ENCODE peak calls at places on chromosome 2, in nine cellular contexts. One of them, this sample, is unnamed.

GRCh38 chr2:30234180-30234971 is 3.0 kb downstream of the LBH start:
- DNase-seq in SIG-M5: no peak
- DNase-seq in right lobe of liver: no peak
- DNase-seq in amniotic stem cell: peak; percentile 62
- DNase-seq in NCI-H1105: no peak
- DNase-seq in hypothalamus: no peak
- DNase-seq in natural killer cell treated with Interleukin-12 subunit alpha and Interleukin-12 subunit beta and Interleukin-15 and Interleukin-18, amount 100 ng/mL, for 72 hours: no peak
- DNase-seq in GM23248: peak; percentile 97
- DNase-seq in T-helper 2 cell: no peak
- DNase-seq in this sample: peak; percentile 50

GRCh38 chr2:68831688-68832087 is 39.5 kb downstream of the BMP10 start:
- DNase-seq in SIG-M5: no peak
- DNase-seq in right lobe of liver: no peak
- DNase-seq in amniotic stem cell: no peak
- DNase-seq in NCI-H1105: no peak
- DNase-seq in hypothalamus: no peak
- DNase-seq in natural killer cell treated with Interleukin-12 subunit alpha and Interleukin-12 subunit beta and Interleukin-15 and Interleukin-18, amount 100 ng/mL, for 72 hours: no peak
- DNase-seq in GM23248: peak; percentile 63
- DNase-seq in T-helper 2 cell: no peak
- DNase-seq in this sample: peak; percentile 52

GRCh38 chr2:213224366-213224765 is 59.9 kb upstream of the SPAG16 start:
- DNase-seq in SIG-M5: no peak
- DNase-seq in right lobe of liver: no peak
- DNase-seq in amniotic stem cell: no peak
- DNase-seq in NCI-H1105: no peak
- DNase-seq in hypothalamus: no peak
- DNase-seq in natural killer cell treated with Interleukin-12 subunit alpha and Interleukin-12 subunit beta and Interleukin-15 and Interleukin-18, amount 100 ng/mL, for 72 hours: no peak
- DNase-seq in GM23248: no peak
- DNase-seq in T-helper 2 cell: no peak
- DNase-seq in this sample: no peak

GRCh38 chr2:226477221-226478120 is 322.1 kb downstream of the IRS1 start:
- DNase-seq in SIG-M5: no peak
- DNase-seq in right lobe of liver: no peak
- DNase-seq in amniotic stem cell: no peak
- DNase-seq in NCI-H1105: no peak
- DNase-seq in hypothalamus: no peak
- DNase-seq in natural killer cell treated with Interleukin-12 subunit alpha and Interleukin-12 subunit beta and Interleukin-15 and Interleukin-18, amount 100 ng/mL, for 72 hours: no peak
- DNase-seq in GM23248: peak; percentile 49
- DNase-seq in T-helper 2 cell: no peak
- DNase-seq in this sample: no peak

GRCh38 chr2:160816916-160817315 is 323.3 kb upstream of the RBMS1 start:
- DNase-seq in SIG-M5: no peak
- DNase-seq in right lobe of liver: no peak
- DNase-seq in amniotic stem cell: no peak
- DNase-seq in NCI-H1105: peak; percentile 77
- DNase-seq in hypothalamus: no peak
- DNase-seq in natural killer cell treated with Interleukin-12 subunit alpha and Interleukin-12 subunit beta and Interleukin-15 and Interleukin-18, amount 100 ng/mL, for 72 hours: no peak
- DNase-seq in GM23248: no peak
- DNase-seq in T-helper 2 cell: no peak
- DNase-seq in this sample: no peak

GRCh38 chr2:219824996-219825395 is 197.6 kb downstream of the SLC4A3 start:
- DNase-seq in SIG-M5: no peak
- DNase-seq in right lobe of liver: no peak
- DNase-seq in amniotic stem cell: no peak
- DNase-seq in NCI-H1105: no peak
- DNase-seq in hypothalamus: no peak
- DNase-seq in natural killer cell treated with Interleukin-12 subunit alpha and Interleukin-12 subunit beta and Interleukin-15 and Interleukin-18, amount 100 ng/mL, for 72 hours: no peak
- DNase-seq in GM23248: no peak
- DNase-seq in T-helper 2 cell: no peak
- DNase-seq in this sample: no peak

GRCh38 chr2:230798769-230799399 is 65.9 kb upstream of the ITM2C start:
- DNase-seq in SIG-M5: peak; percentile 5
- DNase-seq in right lobe of liver: no peak
- DNase-seq in amniotic stem cell: peak; percentile 57
- DNase-seq in NCI-H1105: no peak
- DNase-seq in hypothalamus: no peak
- DNase-seq in natural killer cell treated with Interleukin-12 subunit alpha and Interleukin-12 subunit beta and Interleukin-15 and Interleukin-18, amount 100 ng/mL, for 72 hours: no peak
- DNase-seq in GM23248: peak; percentile 77
- DNase-seq in T-helper 2 cell: no peak
- DNase-seq in this sample: peak; percentile 73

GRCh38 chr2:185179783-185180182 is 558.8 kb upstream of the FSIP2 start:
- DNase-seq in SIG-M5: no peak
- DNase-seq in right lobe of liver: no peak
- DNase-seq in amniotic stem cell: no peak
- DNase-seq in NCI-H1105: no peak
- DNase-seq in hypothalamus: no peak
- DNase-seq in natural killer cell treated with Interleukin-12 subunit alpha and Interleukin-12 subunit beta and Interleukin-15 and Interleukin-18, amount 100 ng/mL, for 72 hours: no peak
- DNase-seq in GM23248: no peak
- DNase-seq in T-helper 2 cell: no peak
- DNase-seq in this sample: no peak

GRCh38 chr2:33605059-33605458 is 6.0 kb upstream of the FAM98A start:
- DNase-seq in SIG-M5: no peak
- DNase-seq in right lobe of liver: no peak
- DNase-seq in amniotic stem cell: no peak
- DNase-seq in NCI-H1105: no peak
- DNase-seq in hypothalamus: no peak
- DNase-seq in natural killer cell treated with Interleukin-12 subunit alpha and Interleukin-12 subunit beta and Interleukin-15 and Interleukin-18, amount 100 ng/mL, for 72 hours: no peak
- DNase-seq in GM23248: no peak
- DNase-seq in T-helper 2 cell: no peak
- DNase-seq in this sample: no peak

GRCh38 chr2:42171396-42171971 is 2.3 kb downstream of the EML4 start:
- DNase-seq in SIG-M5: no peak
- DNase-seq in right lobe of liver: no peak
- DNase-seq in amniotic stem cell: no peak
- DNase-seq in NCI-H1105: no peak
- DNase-seq in hypothalamus: no peak
- DNase-seq in natural killer cell treated with Interleukin-12 subunit alpha and Interleukin-12 subunit beta and Interleukin-15 and Interleukin-18, amount 100 ng/mL, for 72 hours: no peak
- DNase-seq in GM23248: no peak
- DNase-seq in T-helper 2 cell: no peak
- DNase-seq in this sample: no peak

GRCh38 chr2:133600231-133600630 is 32.0 kb upstream of the NCKAP5 start:
- DNase-seq in SIG-M5: no peak
- DNase-seq in right lobe of liver: no peak
- DNase-seq in amniotic stem cell: no peak
- DNase-seq in NCI-H1105: no peak
- DNase-seq in hypothalamus: peak; percentile 40
- DNase-seq in natural killer cell treated with Interleukin-12 subunit alpha and Interleukin-12 subunit beta and Interleukin-15 and Interleukin-18, amount 100 ng/mL, for 72 hours: no peak
- DNase-seq in GM23248: no peak
- DNase-seq in T-helper 2 cell: no peak
- DNase-seq in this sample: no peak